ENCODE peak calls at places on chromosomes 5 and 9, in four cellular contexts. One of them, this sample, is unnamed.

GRCh38 chr9:36258989-36259315 is 704 bp upstream of the GNE start:
- DNase-seq in DMS53: no peak
- DNase-seq in HFFc6: no peak
- DNase-seq in bronchial epithelial cell: no peak
- DNase-seq in this sample: peak; percentile 3

GRCh38 chr9:78029601-78030552 is 1.7 kb downstream of the GNAQ start:
- DNase-seq in DMS53: peak; percentile 57
- DNase-seq in HFFc6: peak; percentile 16
- DNase-seq in bronchial epithelial cell: peak; percentile 38
- DNase-seq in this sample: peak; percentile 36

GRCh38 chr9:36820392-36820861 is 213.6 kb downstream of the PAX5 start:
- DNase-seq in DMS53: no peak
- DNase-seq in HFFc6: no peak
- DNase-seq in bronchial epithelial cell: no peak
- DNase-seq in this sample: no peak

GRCh38 chr9:126049088-126049487 is 277.5 kb upstream of the MVB12B start:
- DNase-seq in HFFc6: no peak
- DNase-seq in DMS53: no peak
- DNase-seq in bronchial epithelial cell: no peak
- DNase-seq in this sample: no peak

GRCh38 chr5:140608730-140609520 is 24.1 kb downstream of the CD14 start:
- DNase-seq in HFFc6: no peak
- DNase-seq in bronchial epithelial cell: peak; percentile 63
- DNase-seq in DMS53: no peak
- DNase-seq in this sample: peak; percentile 88

GRCh38 chr5:142783601-142784291 is 13.6 kb downstream of the ARHGAP26 start:
- DNase-seq in DMS53: no peak
- DNase-seq in HFFc6: no peak
- DNase-seq in bronchial epithelial cell: no peak
- DNase-seq in this sample: no peak

GRCh38 chr9:35560625-35561337 is 44.3 kb upstream of the TESK1 start:
- DNase-seq in DMS53: no peak
- DNase-seq in HFFc6: no peak
- DNase-seq in bronchial epithelial cell: no peak
- DNase-seq in this sample: no peak

GRCh38 chr5:180138976-180139730 is 67.6 kb upstream of the RNF130 start:
- DNase-seq in HFFc6: no peak
- DNase-seq in bronchial epithelial cell: no peak
- DNase-seq in DMS53: no peak
- DNase-seq in this sample: no peak

GRCh38 chr5:55226027-55226933 is 835 bp downstream of the MCIDAS start:
- DNase-seq in DMS53: peak; percentile 93
- DNase-seq in bronchial epithelial cell: peak; percentile 46
- DNase-seq in HFFc6: peak; percentile 5
- DNase-seq in this sample: peak; percentile 83

GRCh38 chr9:137691648-137692357 is 73.0 kb downstream of the EHMT1 start:
- DNase-seq in bronchial epithelial cell: no peak
- DNase-seq in HFFc6: no peak
- DNase-seq in DMS53: peak; percentile 33
- DNase-seq in this sample: no peak

GRCh38 chr9:34809504-34810186 is 99.7 kb upstream of the CCL21 start:
- DNase-seq in DMS53: peak; percentile 49
- DNase-seq in HFFc6: no peak
- DNase-seq in bronchial epithelial cell: peak; percentile 22
- DNase-seq in this sample: no peak

GRCh38 chr5:176410486-176411180 is 5.7 kb downstream of the CLTB start:
- DNase-seq in bronchial epithelial cell: peak; percentile 59
- DNase-seq in HFFc6: no peak
- DNase-seq in DMS53: no peak
- DNase-seq in this sample: peak; percentile 51

GRCh38 chr9:126377521-126377920 is 50.9 kb downstream of the MVB12B start:
- DNase-seq in bronchial epithelial cell: no peak
- DNase-seq in DMS53: no peak
- DNase-seq in HFFc6: no peak
- DNase-seq in this sample: no peak

GRCh38 chr5:181261320-181262085 is 560 bp upstream of the TRIM52 start:
- DNase-seq in DMS53: no peak
- DNase-seq in HFFc6: peak; percentile 43
- DNase-seq in bronchial epithelial cell: peak; percentile 42
- DNase-seq in this sample: peak; percentile 65

GRCh38 chr5:163915481-163915961 is 410.1 kb downstream of the MAT2B start:
- DNase-seq in bronchial epithelial cell: peak; percentile 5
- DNase-seq in HFFc6: no peak
- DNase-seq in DMS53: no peak
- DNase-seq in this sample: no peak

GRCh38 chr5:9112520-9113291 is 433.2 kb downstream of the SEMA5A start:
- DNase-seq in HFFc6: no peak
- DNase-seq in DMS53: no peak
- DNase-seq in bronchial epithelial cell: peak; percentile 95
- DNase-seq in this sample: no peak

GRCh38 chr5:172531704-172532026 is 77.3 kb upstream of the SH3PXD2B start:
- DNase-seq in bronchial epithelial cell: no peak
- DNase-seq in HFFc6: no peak
- DNase-seq in DMS53: no peak
- DNase-seq in this sample: no peak

GRCh38 chr9:13002740-13003139 is 227.9 kb downstream of the LURAP1L start:
- DNase-seq in bronchial epithelial cell: peak; percentile 50
- DNase-seq in DMS53: peak; percentile 7
- DNase-seq in HFFc6: no peak
- DNase-seq in this sample: no peak

GRCh38 chr9:107530682-107531081 is 41.1 kb upstream of the KLF4 start:
- DNase-seq in DMS53: peak; percentile 8
- DNase-seq in HFFc6: no peak
- DNase-seq in bronchial epithelial cell: no peak
- DNase-seq in this sample: no peak

GRCh38 chr9:136711751-136712689 is at the start of gene DIPK1B:
- DNase-seq in DMS53: peak; percentile 92
- DNase-seq in HFFc6: no peak
- DNase-seq in bronchial epithelial cell: no peak
- DNase-seq in this sample: no peak

GRCh38 chr9:79667716-79668458 is 96.1 kb downstream of the TLE4 start:
- DNase-seq in HFFc6: no peak
- DNase-seq in DMS53: peak; percentile 96
- DNase-seq in bronchial epithelial cell: peak; percentile 22
- DNase-seq in this sample: no peak

GRCh38 chr5:172646716-172647285 is 5.7 kb downstream of the NEURL1B start:
- DNase-seq in HFFc6: no peak
- DNase-seq in DMS53: peak; percentile 98
- DNase-seq in bronchial epithelial cell: peak; percentile 26
- DNase-seq in this sample: peak; percentile 18

GRCh38 chr5:179230061-179230461 is 115.2 kb downstream of the ADAMTS2 start:
- DNase-seq in HFFc6: no peak
- DNase-seq in DMS53: no peak
- DNase-seq in bronchial epithelial cell: no peak
- DNase-seq in this sample: no peak

GRCh38 chr5:7852542-7852941 is 1.6 kb upstream of the CFAP90 start:
- DNase-seq in HFFc6: no peak
- DNase-seq in DMS53: no peak
- DNase-seq in bronchial epithelial cell: no peak
- DNase-seq in this sample: no peak

GRCh38 chr9:130299785-130300615 is 34.4 kb downstream of the HMCN2 start:
- DNase-seq in HFFc6: no peak
- DNase-seq in DMS53: no peak
- DNase-seq in bronchial epithelial cell: no peak
- DNase-seq in this sample: no peak

GRCh38 chr9:69293186-69293585 is 31.8 kb upstream of the ENTREP1 start:
- DNase-seq in HFFc6: no peak
- DNase-seq in bronchial epithelial cell: peak; percentile 29
- DNase-seq in DMS53: no peak
- DNase-seq in this sample: no peak

GRCh38 chr5:62372600-62372999 is 31.1 kb downstream of the DIMT1 start:
- DNase-seq in HFFc6: no peak
- DNase-seq in DMS53: no peak
- DNase-seq in bronchial epithelial cell: no peak
- DNase-seq in this sample: no peak

GRCh38 chr5:9269024-9269423 is 276.9 kb downstream of the SEMA5A start:
- DNase-seq in bronchial epithelial cell: peak; percentile 23
- DNase-seq in HFFc6: no peak
- DNase-seq in DMS53: no peak
- DNase-seq in this sample: no peak

GRCh38 chr9:7936201-7936600 is 136.6 kb upstream of the DMAC1 start:
- DNase-seq in bronchial epithelial cell: no peak
- DNase-seq in HFFc6: no peak
- DNase-seq in DMS53: no peak
- DNase-seq in this sample: no peak

GRCh38 chr9:37297592-37297991 is 124.9 kb upstream of the GRHPR start:
- DNase-seq in HFFc6: no peak
- DNase-seq in DMS53: no peak
- DNase-seq in bronchial epithelial cell: no peak
- DNase-seq in this sample: no peak

GRCh38 chr9:37611961-37612360 is 19.6 kb upstream of the TOMM5 start:
- DNase-seq in bronchial epithelial cell: no peak
- DNase-seq in DMS53: no peak
- DNase-seq in HFFc6: no peak
- DNase-seq in this sample: no peak

GRCh38 chr5:141957367-141957993 is 522 bp downstream of the PCDH12 start:
- DNase-seq in HFFc6: no peak
- DNase-seq in DMS53: peak; percentile 15
- DNase-seq in bronchial epithelial cell: no peak
- DNase-seq in this sample: no peak

GRCh38 chr5:126516133-126516532 is 78.9 kb downstream of the ALDH7A1 start:
- DNase-seq in bronchial epithelial cell: peak; percentile 64
- DNase-seq in DMS53: peak; percentile 65
- DNase-seq in HFFc6: peak; percentile 80
- DNase-seq in this sample: no peak

GRCh38 chr9:14399736-14400657 is 86.1 kb upstream of the NFIB start:
- DNase-seq in DMS53: no peak
- DNase-seq in HFFc6: no peak
- DNase-seq in bronchial epithelial cell: peak; percentile 58
- DNase-seq in this sample: no peak

GRCh38 chr5:139482050-139482889 is at the start of gene STING1:
- DNase-seq in HFFc6: peak; percentile 98
- DNase-seq in DMS53: peak; percentile 90
- DNase-seq in bronchial epithelial cell: peak; percentile 95
- DNase-seq in this sample: peak; percentile 99

GRCh38 chr5:154444559-154445421 is 1.0 kb upstream of the SAP30L start:
- DNase-seq in DMS53: peak; percentile 51
- DNase-seq in HFFc6: no peak
- DNase-seq in bronchial epithelial cell: peak; percentile 3
- DNase-seq in this sample: peak; percentile 41

GRCh38 chr9:112375361-112375760 is 4.5 kb upstream of the HSDL2 start:
- DNase-seq in bronchial epithelial cell: no peak
- DNase-seq in DMS53: no peak
- DNase-seq in HFFc6: no peak
- DNase-seq in this sample: no peak

This sample was measured in HT-29.